ENCODE peak calls at places on chromosome 11, in nine cellular contexts. J is ovary; M is iris pigment epithelial cell; N is body of pancreas; D is prostate gland; I is head of caudate nucleus; U is frontal cortex; L is effector memory CD4-positive, alpha-beta T cell; C is mammary epithelial cell. P is an unnamed sample.

GRCh38 chr11:87083029-87083428 is 45.3 kb downstream of the TMEM135 start:
- DNase-seq in U (no peak), J (no peak), C (no peak), I (no peak), M (no peak), L (no peak), N (no peak), D (no peak), P (no peak)

GRCh38 chr11:121416909-121417567 is 35.1 kb upstream of the SORL1 start:
- DNase-seq in U (no peak), J (peak), I (peak), L (peak), C (peak), N (peak), M (peak), D (peak), P (peak)

GRCh38 chr11:94885133-94885532 is 88.2 kb downstream of the CWC15 start:
- DNase-seq in J (no peak), N (no peak), C (peak), I (no peak), M (peak), L (no peak), D (no peak), U (no peak), P (peak)

GRCh38 chr11:131945695-131946094 is 575.3 kb downstream of the NTM start:
- DNase-seq in I (no peak), C (no peak), L (no peak), U (no peak), M (no peak), N (no peak), J (no peak), D (no peak), P (no peak)

GRCh38 chr11:125431481-125431880 is 64.6 kb downstream of the FEZ1 start:
- DNase-seq in L (no peak), J (no peak), C (no peak), D (no peak), U (no peak), I (no peak), M (no peak), N (no peak), P (no peak)

GRCh38 chr11:104095791-104096190 is 59.4 kb downstream of the DDI1 start:
- DNase-seq in I (no peak), U (no peak), J (no peak), N (no peak), M (no peak), D (no peak), L (no peak), C (no peak), P (no peak)

GRCh38 chr11:119338318-119338890 is 2.3 kb downstream of the C1QTNF5 start:
- DNase-seq in N (peak), D (peak), C (peak), L (peak), U (peak), I (peak), J (peak), M (peak), P (peak)

GRCh38 chr11:112292785-112293407 is 32.2 kb upstream of the PLET1 start:
- DNase-seq in I (no peak), J (no peak), L (no peak), C (peak), U (no peak), N (no peak), D (peak), M (peak), P (peak)

GRCh38 chr11:94171693-94172440 is 43.2 kb downstream of the PANX1 start:
- DNase-seq in N (peak), J (peak), C (peak), D (no peak), M (peak), I (peak), L (no peak), U (no peak), P (peak)

GRCh38 chr11:81570669-81571068 is 1163.0 kb downstream of the FAM181B start:
- DNase-seq in M (no peak), J (no peak), I (no peak), N (no peak), C (no peak), L (no peak), U (no peak), D (no peak), P (no peak)

GRCh38 chr11:47786373-47786772 is 19.2 kb upstream of the FNBP4 start:
- DNase-seq in M (peak), C (no peak), L (no peak), J (no peak), I (no peak), D (no peak), U (no peak), N (peak), P (no peak)

GRCh38 chr11:119983816-119984215 is 154.1 kb downstream of the TRIM29 start:
- DNase-seq in M (no peak), N (no peak), I (no peak), J (no peak), D (no peak), L (no peak), U (no peak), C (no peak), P (no peak)

GRCh38 chr11:118151421-118151820 is 1.2 kb downstream of the SCN4B start:
- DNase-seq in I (no peak), C (no peak), M (peak), U (no peak), D (peak), J (no peak), N (no peak), L (no peak), P (no peak)

GRCh38 chr11:5689551-5689983 is at the start of gene TRIM22:
- DNase-seq in U (peak), I (no peak), J (peak), L (peak), D (peak), C (peak), N (no peak), M (peak), P (peak)

GRCh38 chr11:8252946-8253345 is 10.7 kb downstream of the LMO1 start:
- DNase-seq in N (no peak), J (no peak), L (no peak), M (no peak), C (no peak), U (no peak), D (no peak), I (no peak), P (no peak)

GRCh38 chr11:87038235-87038960 is 664 bp downstream of the TMEM135 start:
- DNase-seq in U (no peak), M (no peak), J (no peak), N (no peak), C (no peak), L (no peak), D (no peak), I (no peak), P (peak)

GRCh38 chr11:123493393-123494063 is 63.5 kb downstream of the GRAMD1B start:
- DNase-seq in U (no peak), D (no peak), M (no peak), L (no peak), J (no peak), C (peak), N (no peak), I (no peak), P (no peak)

GRCh38 chr11:72676874-72677341 is 2.7 kb upstream of the PDE2A start:
- DNase-seq in N (peak), U (peak), D (peak), L (peak), I (peak), C (peak), J (peak), M (peak), P (peak)

GRCh38 chr11:65806972-65807371 is 20.1 kb downstream of the OVOL1 start:
- DNase-seq in M (no peak), U (no peak), I (no peak), D (no peak), C (no peak), L (no peak), N (no peak), J (no peak), P (peak)

GRCh38 chr11:43825217-43825816 is 55.3 kb upstream of the ALKBH3 start:
- DNase-seq in U (peak), M (peak), L (no peak), N (peak), I (no peak), D (peak), C (peak), J (no peak), P (peak)

GRCh38 chr11:35953081-35953480 is 9.2 kb downstream of the LDLRAD3 start:
- DNase-seq in L (no peak), N (peak), I (peak), M (no peak), U (no peak), C (no peak), D (peak), J (no peak), P (no peak)

GRCh38 chr11:66101055-66101454 is 31.0 kb downstream of the PACS1 start:
- DNase-seq in C (no peak), J (no peak), N (no peak), M (no peak), D (no peak), L (no peak), U (no peak), I (no peak), P (no peak)

GRCh38 chr11:112506852-112507251 is 246.2 kb upstream of the PLET1 start:
- DNase-seq in D (no peak), L (no peak), N (no peak), M (no peak), U (no peak), I (no peak), C (no peak), J (no peak), P (no peak)

GRCh38 chr11:38460429-38460828 is 1862.4 kb upstream of the RAG2 start:
- DNase-seq in N (no peak), I (no peak), U (no peak), M (peak), J (no peak), D (no peak), L (no peak), C (peak), P (no peak)

GRCh38 chr11:45091563-45092392 is 54.7 kb upstream of the PRDM11 start:
- DNase-seq in C (no peak), M (no peak), J (no peak), I (no peak), L (no peak), D (no peak), N (peak), U (no peak), P (no peak)

GRCh38 chr11:94728541-94728940 is 39.6 kb upstream of the AMOTL1 start:
- DNase-seq in M (peak), L (no peak), D (no peak), N (no peak), J (no peak), I (no peak), C (peak), U (no peak), P (no peak)

GRCh38 chr11:2951235-2952110 is 22.3 kb upstream of the PHLDA2 start:
- DNase-seq in L (no peak), I (no peak), D (no peak), U (no peak), M (peak), C (peak), J (no peak), N (no peak), P (no peak)

P was measured in KBM-7.